ENCODE peak calls at places on chromosomes 1 and 21, in nine cellular contexts. H is ovary; F is AG09319; D is RWPE1; X is CD8-positive, alpha-beta T cell; B is psoas muscle; S is MCF 10A; M is astrocyte of the spinal cord; J is brain microvascular endothelial cell. O is an unnamed sample.

GRCh38 chr1:2255420-2256369 is 27.6 kb downstream of the SKI start:
- DNase-seq in H (no peak), F (no peak), D (peak; percentile 30), X (peak; percentile 59), B (peak; percentile 16), S (peak; percentile 22), M (peak; percentile 71), J (peak; percentile 66), O (peak; percentile 79)

GRCh38 chr1:63969461-63969893 is 195.7 kb downstream of the ROR1 start:
- DNase-seq in H (no peak), F (no peak), D (peak; percentile 77), X (no peak), B (no peak), S (peak; percentile 52), M (no peak), J (no peak), O (no peak)

GRCh38 chr1:182602945-182603645 is 1.1 kb downstream of the RGS16 start:
- DNase-seq in H (no peak), F (no peak), D (no peak), X (no peak), B (no peak), S (no peak), M (no peak), J (no peak), O (no peak)

GRCh38 chr1:226863446-226863845 is 7.0 kb upstream of the PSEN2 start:
- DNase-seq in H (no peak), F (peak; percentile 57), D (no peak), X (no peak), B (no peak), S (peak; percentile 57), M (peak; percentile 61), J (peak; percentile 53), O (no peak)

GRCh38 chr1:147800852-147801251 is 40.5 kb upstream of the GJA5 start:
- DNase-seq in H (no peak), F (no peak), D (no peak), X (no peak), B (no peak), S (no peak), M (no peak), J (no peak), O (no peak)

GRCh38 chr1:151458936-151459330 is 361 bp downstream of the POGZ start:
- DNase-seq in H (peak; percentile 78), F (no peak), D (peak; percentile 77), X (peak; percentile 38), B (peak; percentile 74), S (peak; percentile 82), M (peak; percentile 68), J (peak; percentile 41), O (peak; percentile 57)

GRCh38 chr1:95742591-95743089 is 508.6 kb downstream of the RWDD3 start:
- DNase-seq in H (no peak), F (no peak), D (peak; percentile 78), X (no peak), B (no peak), S (peak; percentile 97), M (peak; percentile 18), J (peak; percentile 0), O (no peak)

GRCh38 chr1:149888999-149889289 is 10.4 kb upstream of the BOLA1 start:
- DNase-seq in H (peak; percentile 79), F (no peak), D (no peak), X (no peak), B (peak; percentile 33), S (peak; percentile 67), M (peak; percentile 53), J (peak; percentile 24), O (no peak)

GRCh38 chr1:97247196-97247595 is 525.6 kb downstream of the PTBP2 start:
- DNase-seq in H (no peak), F (peak; percentile 15), D (no peak), X (no peak), B (no peak), S (peak; percentile 51), M (peak; percentile 55), J (no peak), O (no peak)

GRCh38 chr1:174232761-174233160 is 73.4 kb downstream of the RABGAP1L start:
- DNase-seq in H (no peak), F (no peak), D (no peak), X (no peak), B (no peak), S (no peak), M (no peak), J (no peak), O (no peak)

GRCh38 chr21:39047046-39047445 is 136.2 kb downstream of the PSMG1 start:
- DNase-seq in H (no peak), F (no peak), D (no peak), X (no peak), B (no peak), S (no peak), M (no peak), J (no peak), O (no peak)

GRCh38 chr1:98101364-98101763 is 180.5 kb upstream of the DPYD start:
- DNase-seq in H (no peak), F (no peak), D (no peak), X (no peak), B (no peak), S (no peak), M (no peak), J (no peak), O (no peak)

GRCh38 chr21:38505654-38506523 is 7.6 kb upstream of the ERG start:
- DNase-seq in H (no peak), F (peak; percentile 34), D (peak; percentile 55), X (no peak), B (no peak), S (peak; percentile 81), M (peak; percentile 78), J (peak; percentile 80), O (no peak)

GRCh38 chr1:3470650-3471355 is 16.3 kb downstream of the ARHGEF16 start:
- DNase-seq in H (peak; percentile 14), F (no peak), D (no peak), X (no peak), B (peak; percentile 7), S (no peak), M (no peak), J (no peak), O (no peak)

GRCh38 chr1:222095606-222096475 is 354.0 kb upstream of the DUSP10 start:
- DNase-seq in H (peak; percentile 24), F (no peak), D (peak; percentile 36), X (peak; percentile 39), B (no peak), S (peak; percentile 72), M (no peak), J (no peak), O (peak; percentile 49)

DNA sequence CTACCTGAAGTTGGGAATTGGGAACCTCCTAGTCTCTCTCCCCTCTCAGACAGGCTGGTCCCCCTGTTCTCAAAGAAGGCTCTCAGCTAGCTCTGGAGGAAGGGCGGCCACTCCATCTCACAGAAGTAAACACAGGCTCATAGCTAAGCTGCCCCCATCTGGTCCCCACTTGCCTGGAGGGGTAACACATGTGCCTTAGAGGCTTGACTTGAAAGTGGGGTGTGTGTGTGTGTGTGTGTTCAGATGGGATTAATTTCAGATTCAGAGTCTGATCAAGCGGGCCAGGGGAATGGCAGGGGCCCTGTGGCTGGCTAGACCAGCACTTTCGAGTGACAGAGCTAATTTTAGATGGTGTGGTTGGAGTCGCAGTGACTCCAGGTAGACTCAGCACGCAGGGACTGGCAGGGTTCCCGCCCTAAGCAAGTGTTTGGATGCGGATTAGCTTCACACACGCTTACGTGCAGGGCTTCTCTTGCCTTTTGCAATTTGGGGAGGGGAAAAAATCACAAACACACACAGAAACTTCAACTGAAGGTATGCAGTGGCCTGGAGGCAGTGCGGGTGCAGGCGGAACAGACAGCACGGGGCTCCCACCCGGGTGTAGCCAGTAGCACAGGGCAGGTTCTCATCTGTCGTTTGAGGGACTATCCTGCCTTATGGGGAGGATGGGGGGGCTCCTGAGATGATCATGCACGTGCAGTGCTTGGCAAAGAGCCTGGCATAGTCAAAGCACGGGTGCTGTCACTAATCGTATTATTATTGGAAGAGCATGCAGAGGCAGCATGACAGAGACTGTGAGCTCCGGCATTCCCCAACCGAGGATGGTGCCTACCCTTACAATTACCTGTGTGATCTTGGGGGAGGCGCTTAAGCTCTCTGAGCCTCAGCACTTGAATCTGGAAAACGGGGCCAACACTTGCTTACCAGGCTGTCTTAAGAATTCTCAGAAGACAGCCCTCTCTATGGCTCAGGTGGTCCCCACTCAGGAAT is 1.3 kb downstream of the EDN2 start:
- DNase-seq in H (no peak), F (peak; percentile 24), D (no peak), X (no peak), B (no peak), S (peak; percentile 47), M (no peak), J (no peak), O (no peak)
- TF ChIP-seq CTCF in H (no peak), F (no peak), D (no peak), X (no peak), B (no peak), S (no peak), M (no peak), J (no peak), O (no peak)

DNA sequence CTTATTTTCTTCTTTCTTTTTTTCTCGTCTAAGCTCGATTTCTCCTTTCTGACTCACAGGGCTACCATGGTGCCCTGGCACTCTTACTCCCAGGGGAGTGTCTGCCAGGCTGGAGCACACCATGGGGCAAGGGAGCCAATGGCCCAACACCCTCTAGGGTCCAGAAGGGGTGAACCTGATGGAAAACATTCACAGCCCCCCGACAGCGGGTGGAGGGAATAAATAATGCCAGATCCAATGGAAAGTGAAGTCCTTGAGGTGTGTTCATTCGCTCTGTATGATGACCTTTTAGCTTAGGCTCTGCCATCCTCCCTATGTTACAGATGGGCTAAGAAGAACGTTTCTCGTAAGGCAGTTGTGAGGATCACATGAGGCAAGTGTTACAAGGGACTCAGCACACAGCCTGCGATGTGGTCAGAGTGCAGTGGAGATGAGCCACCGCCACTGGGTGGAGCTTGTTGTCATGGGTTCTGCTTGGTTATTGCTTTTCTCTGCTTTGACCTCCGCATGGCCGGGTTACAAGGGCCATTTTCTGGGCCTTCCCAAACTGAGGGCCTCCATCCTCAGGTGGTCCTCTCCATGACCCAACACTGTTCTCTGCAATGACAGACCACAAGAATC is 3.5 kb upstream of the FCMR start:
- DNase-seq in H (no peak), F (no peak), D (no peak), X (peak; percentile 64), B (peak; percentile 24), S (no peak), M (no peak), J (no peak), O (peak; percentile 80)
- TF ChIP-seq CTCF in H (no peak), F (no peak), D (no peak), X (no peak), B (no peak), S (no peak), M (no peak), J (no peak), O (no peak)

DNA sequence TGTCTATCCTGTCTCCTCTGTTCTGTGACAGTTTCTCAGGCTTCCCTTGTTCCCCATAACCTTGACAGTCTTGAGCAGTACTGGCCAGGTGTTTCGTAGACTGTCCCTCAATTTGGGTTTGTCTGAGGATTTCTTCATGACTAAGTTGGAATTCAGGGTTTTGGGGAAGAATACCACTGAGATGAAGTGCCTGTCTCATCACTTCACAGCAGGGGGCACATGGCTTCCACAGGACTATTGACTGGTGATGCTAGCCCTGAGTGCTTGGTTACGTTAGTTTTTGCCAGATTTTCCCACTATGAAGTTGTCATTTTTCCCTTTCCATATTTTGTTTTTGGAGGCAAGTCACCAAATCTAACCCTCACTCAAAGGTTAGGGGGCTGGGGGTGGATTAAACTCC is 45.7 kb downstream of the CDCP2 start:
- DNase-seq in H (no peak), F (no peak), D (no peak), X (no peak), B (no peak), S (peak; percentile 32), M (no peak), J (peak; percentile 29), O (no peak)
- TF ChIP-seq CTCF in H (no peak), F (peak; percentile 40), D (no peak), X (no peak), B (no peak), S (no peak), M (peak; percentile 17), J (peak; percentile 62), O (no peak)

GRCh38 chr1:9859252-9860014 is 35.7 kb upstream of the CLSTN1 start:
- DNase-seq in H (no peak), F (no peak), D (no peak), X (no peak), B (no peak), S (no peak), M (no peak), J (no peak), O (no peak)
- TF ChIP-seq CTCF in H (no peak), F (no peak), D (no peak), X (no peak), B (no peak), S (no peak), M (no peak), J (no peak), O (no peak)